ENCODE peak calls at places on chromosomes 2 and 18, in six cellular contexts. U is IMR-90, J is prostate gland, C is stomach, Y is K562, L is tibial nerve. A is an unnamed sample.

GRCh38 chr2:88626171-88627054 is 851 bp downstream of the EIF2AK3 start:
- DNase-seq in C (peak; percentile 47), L (peak; percentile 10), J (peak; percentile 18), Y (peak; percentile 38), U (no peak), A (peak; percentile 52)

GRCh38 chr2:233953106-233953801 is 36.1 kb downstream of the TRPM8 start:
- DNase-seq in C (no peak), L (no peak), U (no peak), Y (no peak), J (peak; percentile 59), A (no peak)

GRCh38 chr2:10301946-10302478 is 692 bp upstream of the HPCAL1 start:
- DNase-seq in L (no peak), U (no peak), C (no peak), Y (no peak), J (no peak), A (no peak)

GRCh38 chr2:159131267-159131790 is 155.2 kb downstream of the WDSUB1 start:
- DNase-seq in C (no peak), Y (no peak), U (no peak), L (no peak), J (no peak), A (no peak)

GRCh38 chr2:150075831-150076230 is 411.6 kb downstream of the RND3 start:
- DNase-seq in C (no peak), U (peak; percentile 90), L (no peak), J (no peak), Y (no peak), A (no peak)

GRCh38 chr2:209922116-209922515 is 80.3 kb upstream of the RPE start:
- DNase-seq in Y (no peak), U (no peak), J (no peak), C (no peak), L (no peak), A (no peak)

GRCh38 chr18:59065684-59066083 is 74.0 kb upstream of the SEC11C start:
- DNase-seq in U (no peak), L (no peak), C (no peak), Y (no peak), J (peak; percentile 60), A (no peak)

GRCh38 chr2:69119541-69119940 is 106.6 kb downstream of the ANTXR1 start:
- DNase-seq in L (no peak), U (no peak), Y (no peak), C (no peak), J (no peak), A (no peak)

GRCh38 chr2:235551965-235552364 is 58.1 kb downstream of the AGAP1 start:
- DNase-seq in C (peak; percentile 68), J (peak; percentile 75), L (peak; percentile 25), Y (peak; percentile 32), U (peak; percentile 48), A (peak; percentile 62)

GRCh38 chr18:35089918-35090550 is 48.8 kb downstream of the MAPRE2 start:
- DNase-seq in J (no peak), Y (no peak), L (no peak), U (no peak), C (no peak), A (no peak)

GRCh38 chr2:62591491-62591890 is 85.5 kb upstream of the TMEM17 start:
- DNase-seq in U (no peak), Y (no peak), J (no peak), L (no peak), C (no peak), A (no peak)

GRCh38 chr18:34661464-34662087 is 48.5 kb upstream of the DTNA start:
- DNase-seq in L (peak; percentile 15), Y (peak; percentile 47), U (peak; percentile 51), C (no peak), J (no peak), A (no peak)

GRCh38 chr18:23229472-23229871 is 94.2 kb downstream of the CABLES1 start:
- DNase-seq in U (peak; percentile 50), L (no peak), Y (no peak), J (no peak), C (no peak), A (no peak)

GRCh38 chr2:128754246-128754724 is 435.6 kb upstream of the HS6ST1 start:
- DNase-seq in J (no peak), Y (no peak), C (no peak), L (no peak), U (no peak), A (no peak)

DNA sequence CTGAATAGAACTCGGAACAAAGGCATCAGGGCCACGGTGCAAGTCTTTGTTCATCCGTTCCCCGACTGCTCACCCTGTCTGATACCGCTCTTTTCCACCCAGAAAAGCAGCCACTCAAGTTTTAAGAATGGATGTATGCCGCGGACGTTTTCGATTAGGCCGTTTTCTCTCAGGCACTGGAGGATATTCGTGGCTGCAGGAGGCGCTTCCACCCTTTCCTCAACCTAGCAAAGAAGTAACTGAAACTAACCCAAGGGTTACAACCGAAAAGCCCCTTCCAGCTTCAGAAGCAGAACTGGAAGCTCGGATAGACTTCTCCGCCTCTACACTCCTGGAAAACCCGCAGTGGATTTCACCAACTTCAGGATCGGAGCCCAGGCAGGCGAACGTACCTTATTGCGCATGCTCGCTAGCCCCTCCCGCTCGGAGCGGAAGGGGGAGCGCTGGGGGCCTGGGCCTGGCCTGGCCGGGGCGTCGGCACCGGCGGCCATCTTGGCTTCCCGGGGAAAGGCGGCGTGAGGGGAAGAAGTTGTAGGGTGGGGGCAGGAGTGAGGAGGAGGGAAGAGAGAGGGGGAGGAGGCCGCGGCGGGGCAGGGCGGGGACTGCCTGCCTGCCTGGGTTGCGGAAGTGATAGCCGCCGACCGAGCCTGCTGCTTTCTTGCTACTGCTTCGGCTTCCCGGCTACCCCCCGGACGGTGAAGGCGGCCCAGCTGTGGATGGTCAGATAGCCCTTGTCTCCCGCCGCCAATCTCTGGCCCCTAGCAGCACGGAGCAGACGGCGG is at the start of gene ACTR3:
- DNase-seq in J (peak; percentile 98), Y (peak; percentile 99), U (peak; percentile 98), L (peak; percentile 99), C (peak; percentile 98), A (peak; percentile 99)
- TF ChIP-seq POLR2A in J (peak; percentile 87), Y (peak; percentile 97), U (peak; percentile 98), L (peak; percentile 92), C (peak; percentile 49), A (peak; percentile 95)

GRCh38 chr2:130336877-130337734 is 5.6 kb upstream of the IMP4 start:
- DNase-seq in U (peak; percentile 77), C (peak; percentile 90), Y (peak; percentile 86), J (peak; percentile 88), L (peak; percentile 57), A (peak; percentile 91)
- H3K27ac ChIP-seq in U (peak overlapping the region; percentile 59), C (peak overlapping the region; percentile 3), Y (peak overlapping the region; percentile 78), J (peak overlapping the region; percentile 56), L (no peak overlapping the region), A (no peak overlapping the region)

DNA sequence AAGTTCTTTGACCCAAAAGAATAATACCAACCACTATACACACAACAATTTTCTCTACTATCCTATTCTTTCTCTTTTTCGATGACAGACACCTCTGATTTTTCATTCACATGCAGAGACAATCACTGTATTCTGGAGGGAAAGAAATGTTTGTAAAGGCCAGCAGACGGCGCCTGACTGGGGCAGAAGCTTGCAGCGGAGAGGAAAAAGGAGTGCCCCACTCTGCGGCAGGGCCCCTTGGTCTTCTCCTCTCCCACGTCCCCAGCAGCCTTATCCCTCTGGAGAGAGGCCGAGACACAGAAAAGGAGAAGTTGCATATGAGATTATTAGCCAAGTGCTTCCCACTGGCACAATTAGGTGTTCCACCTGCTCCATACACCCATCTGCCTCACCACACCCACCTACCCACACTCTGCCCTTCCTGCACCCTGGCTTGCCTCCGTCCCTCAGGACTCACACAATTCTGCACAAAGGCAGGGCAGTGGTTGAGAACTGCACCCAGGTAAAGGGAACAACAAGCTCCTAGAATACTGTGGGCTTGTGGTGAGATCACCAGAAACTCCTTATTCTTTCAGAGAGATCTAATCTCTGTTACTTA is 687.3 kb downstream of the NRXN1 start:
- DNase-seq in C (no peak), U (no peak), Y (no peak), J (no peak), L (no peak), A (no peak)
- TF ChIP-seq CTCF in C (no peak), U (no peak), Y (no peak), J (no peak), L (no peak), A (no peak)

GRCh38 chr2:205883965-205884364 is 201.7 kb downstream of the NRP2 start:
- DNase-seq in L (no peak), C (no peak), J (no peak), U (no peak), Y (no peak), A (no peak)

GRCh38 chr2:205885492-205886099 is 200.4 kb downstream of the INO80D start:
- DNase-seq in Y (peak; percentile 78), J (peak; percentile 78), L (peak; percentile 92), U (peak; percentile 72), C (peak; percentile 89), A (peak; percentile 87)

GRCh38 chr2:205879362-205879761 is 197.1 kb downstream of the NRP2 start:
- DNase-seq in Y (no peak), L (no peak), J (no peak), C (no peak), U (no peak), A (no peak)

GRCh38 chr2:205880048-205880447 is 197.7 kb downstream of the NRP2 start:
- DNase-seq in Y (no peak), U (no peak), C (no peak), L (no peak), J (no peak), A (no peak)

GRCh38 chr2:205883026-205883425 is 200.7 kb downstream of the NRP2 start:
- DNase-seq in J (no peak), U (no peak), Y (no peak), L (no peak), C (no peak), A (no peak)
- TF ChIP-seq POLR2A in J (no peak), U (no peak), Y (no peak), L (no peak), C (no peak), A (no peak)

DNA sequence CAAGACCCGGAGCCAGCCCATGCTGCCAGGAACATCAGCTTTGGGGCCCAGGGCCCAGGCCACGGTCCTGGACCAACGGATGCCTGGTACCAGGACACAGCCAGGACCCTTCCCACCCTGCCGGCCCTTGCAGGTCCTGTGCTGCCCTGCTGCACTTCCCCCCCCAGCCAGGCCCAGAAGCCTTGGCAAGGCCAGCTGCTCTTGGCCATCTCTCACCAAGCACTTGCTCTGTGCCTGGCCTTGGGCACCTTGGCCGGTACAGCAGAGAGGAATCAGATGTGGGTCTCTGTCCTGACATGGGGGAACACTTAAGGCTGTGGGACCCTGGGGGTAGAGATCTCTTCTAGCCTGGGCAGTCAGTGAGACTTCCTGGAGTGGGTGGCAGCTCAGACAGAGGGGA is 28.9 kb downstream of the BIN1 start:
- DNase-seq in L (no peak), C (no peak), U (no peak), J (no peak), Y (no peak), A (no peak)
- H3K27ac ChIP-seq in L (peak overlapping the region; percentile 84), C (no peak overlapping the region), U (no peak overlapping the region), J (no peak overlapping the region), Y (no peak overlapping the region), A (no peak overlapping the region)

GRCh38 chr2:240987588-240987987 is 10.8 kb upstream of the SNED1 start:
- DNase-seq in C (no peak), U (no peak), J (no peak), Y (no peak), L (no peak), A (peak; percentile 1)
- TF ChIP-seq CTCF in C (no peak), U (no peak), J (no peak), Y (no peak), L (no peak), A (no peak)

GRCh38 chr2:146821836-146822316 is 1023.0 kb upstream of the ACVR2A start:
- DNase-seq in Y (no peak), L (no peak), C (no peak), J (no peak), U (peak; percentile 32), A (no peak)
- TF ChIP-seq POLR2A in Y (no peak), L (no peak), C (no peak), J (no peak), U (no peak), A (no peak)

GRCh38 chr2:120293991-120294329 is 41.3 kb downstream of the RALB start:
- DNase-seq in Y (no peak), U (no peak), J (no peak), C (no peak), L (no peak), A (no peak)
- H3K27ac ChIP-seq in Y (no peak overlapping the region), U (peak overlapping the region; percentile 26), J (peak overlapping the region; percentile 63), C (no peak overlapping the region), L (no peak overlapping the region), A (no peak overlapping the region)

A was measured in body of pancreas.